ENCODE peak calls at places on chromosomes 1 and 21, in four cellular contexts. R, F, W and O are unnamed samples. For H3K36me3, the result is how much of the 10 kb centered on the place peaks cover.

GRCh38 chr21:42578761-42579415 is 65.2 kb downstream of the SLC37A1 start:
- DNase-seq in R (no peak), F (no peak), W (peak), O (peak)

GRCh38 chr1:147749792-147750191 is 10.6 kb downstream of the GJA5 start:
- DNase-seq in R (no peak), F (no peak), W (no peak), O (no peak)

GRCh38 chr1:44628962-44629756 is 45.1 kb downstream of the TMEM53 start:
- DNase-seq in R (no peak), F (no peak), W (no peak), O (no peak)

GRCh38 chr21:26169061-26169610 is 1.4 kb downstream of the APP start:
- DNase-seq in R (peak), F (peak), W (peak), O (no peak)

GRCh38 chr1:74053407-74053806 is 144.6 kb downstream of the LRRIQ3 start:
- DNase-seq in R (no peak), F (no peak), W (no peak), O (no peak)

GRCh38 chr1:204192589-204193352 is 3.5 kb downstream of the KISS1 start:
- DNase-seq in R (no peak), F (no peak), W (no peak), O (peak)

GRCh38 chr1:117631361-117631760 is 25.5 kb downstream of the TENT5C start:
- DNase-seq in R (no peak), F (no peak), W (no peak), O (peak)

GRCh38 chr21:33478858-33479678 is 706 bp downstream of the TMEM50B start:
- DNase-seq in R (peak), F (no peak), W (peak), O (peak)

GRCh38 chr1:154352581-154353459 is 27.5 kb downstream of the ATP8B2 start:
- DNase-seq in R (peak), F (peak), W (peak), O (peak)

GRCh38 chr1:197171531-197171930 is 25.1 kb upstream of the ASPM start:
- DNase-seq in R (no peak), F (no peak), W (no peak), O (no peak)

GRCh38 chr1:228867093-228867950 is 132.0 kb downstream of the RHOU start:
- DNase-seq in R (peak), F (no peak), W (no peak), O (no peak)

GRCh38 chr1:1307908-1308755 is at the start of the genes ACAP3 and PUSL1:
- DNase-seq in R (peak), F (peak), W (peak), O (peak)

GRCh38 chr1:45785583-45785982 is 17.8 kb upstream of the MAST2 start:
- DNase-seq in R (no peak), F (no peak), W (no peak), O (no peak)

GRCh38 chr21:33030633-33031032 is 4.9 kb downstream of the OLIG2 start:
- DNase-seq in R (no peak), F (no peak), W (no peak), O (no peak)

GRCh38 chr21:37916795-37917142 is 512 bp upstream of the KCNJ6 start:
- DNase-seq in R (no peak), F (no peak), W (no peak), O (peak)

GRCh38 chr21:44849616-44850130 is 23.8 kb downstream of the PTTG1IP start:
- DNase-seq in R (no peak), F (no peak), W (peak), O (no peak)

GRCh38 chr1:156508205-156508954 is 7.8 kb upstream of the MEF2D start:
- DNase-seq in R (peak), F (peak), W (peak), O (peak)
- TF ChIP-seq EP300 in R (peak), F (peak), W (peak), O (no peak)

GRCh38 chr1:33343539-33343938 is 22.6 kb upstream of the A3GALT2 start:
- DNase-seq in R (no peak), F (no peak), W (no peak), O (no peak)
- H3K36me3 ChIP-seq in R (under half), F (under half), W (under half), O (under half)

DNA sequence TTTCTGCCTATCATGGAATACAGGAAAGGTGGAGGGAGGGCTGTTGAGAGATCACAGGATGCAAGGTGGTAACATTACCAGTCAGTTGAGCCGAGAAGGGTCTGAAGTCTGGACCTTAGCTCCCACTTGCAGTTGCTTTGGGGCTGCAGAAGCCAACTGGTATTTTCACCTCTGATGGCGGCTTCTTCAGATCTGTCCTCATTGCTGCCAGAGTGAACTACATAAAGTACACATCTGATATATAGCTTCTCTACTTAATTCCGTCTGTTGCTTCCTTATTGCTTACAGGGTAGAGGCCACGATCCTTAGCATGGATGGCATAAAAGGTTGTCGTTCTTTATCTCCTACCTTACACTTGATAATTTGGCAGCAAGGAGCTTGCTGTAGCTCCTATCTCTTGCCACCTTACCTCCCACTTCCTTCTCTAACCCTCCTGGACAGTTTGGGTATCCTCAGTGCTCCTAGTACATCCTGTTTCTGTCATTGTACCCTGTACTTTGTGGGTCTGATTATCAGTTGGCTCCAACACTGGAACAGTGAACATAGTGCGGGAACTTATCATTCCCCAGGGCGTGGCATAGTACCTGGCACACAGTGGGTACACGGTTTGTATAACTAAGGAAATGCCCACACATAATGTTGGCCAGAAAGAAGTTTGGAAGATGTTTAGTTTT is 30.9 kb upstream of the NBL1 start:
- DNase-seq in R (peak), F (no peak), W (peak), O (no peak)
- TF ChIP-seq POLR2A in R (no peak), F (no peak), W (peak), O (no peak)

GRCh38 chr1:172165403-172165802 is 255.1 kb upstream of the C1orf105 start:
- DNase-seq in R (no peak), F (no peak), W (peak), O (no peak)

GRCh38 chr1:172168597-172168872 is 251.9 kb upstream of the C1orf105 start:
- DNase-seq in R (no peak), F (no peak), W (no peak), O (no peak)

GRCh38 chr1:172163479-172164215 is 256.8 kb upstream of the C1orf105 start:
- DNase-seq in R (no peak), F (no peak), W (no peak), O (no peak)

GRCh38 chr1:172172267-172172880 is 248.1 kb upstream of the C1orf105 start:
- DNase-seq in R (no peak), F (no peak), W (no peak), O (no peak)

DNA sequence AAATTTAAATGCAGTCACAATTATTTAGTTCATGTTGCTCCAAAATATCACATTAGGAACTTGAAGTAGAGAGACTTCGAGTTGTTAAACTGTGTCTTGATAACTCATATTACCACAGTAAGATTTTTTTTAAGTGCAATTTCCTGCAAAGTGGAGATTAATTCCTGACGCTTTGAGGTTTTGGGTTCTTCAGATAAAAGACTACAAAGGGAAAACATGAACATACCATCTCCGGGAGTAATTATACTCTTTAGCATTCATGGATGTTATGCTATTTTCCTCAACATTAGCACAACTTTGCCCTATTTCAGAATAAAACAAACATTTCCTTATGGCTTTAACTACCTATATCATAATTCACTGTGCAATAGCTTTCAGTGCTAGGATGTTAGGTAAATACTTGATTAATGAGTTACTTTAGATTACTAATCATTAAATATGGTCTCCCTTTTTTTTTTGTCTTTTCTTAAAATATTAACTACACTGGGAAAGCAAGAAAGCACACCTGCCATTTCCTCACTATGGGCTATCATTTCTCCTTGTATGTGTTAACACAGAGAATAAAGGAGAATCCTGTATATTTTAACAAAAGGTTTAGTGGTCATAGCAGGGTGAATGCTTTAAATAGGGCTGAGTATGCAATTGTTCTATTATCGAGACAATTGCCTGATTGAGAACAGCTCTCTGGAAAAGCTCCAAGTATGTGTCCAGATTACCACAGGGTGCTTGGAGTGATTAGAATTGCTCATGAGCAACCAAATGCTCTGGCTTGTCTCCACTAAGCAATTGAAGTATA is 252.5 kb upstream of the C1orf105 start:
- DNase-seq in R (no peak), F (no peak), W (no peak), O (no peak)
- TF ChIP-seq EP300 in R (no peak), F (no peak), W (no peak), O (no peak)

GRCh38 chr1:151294748-151295462 is 12.8 kb downstream of the ZNF687 start:
- DNase-seq in R (no peak), F (no peak), W (no peak), O (no peak)
- H3K36me3 ChIP-seq in R (half or more), F (under half), W (under half), O (half or more)

GRCh38 chr1:165629131-165629530 is 1.9 kb upstream of the MGST3 start:
- DNase-seq in R (no peak), F (no peak), W (no peak), O (no peak)

GRCh38 chr1:165628127-165628857 is 2.7 kb upstream of the MGST3 start:
- DNase-seq in R (no peak), F (no peak), W (no peak), O (no peak)

GRCh38 chr1:165624441-165624840 is 6.6 kb upstream of the MGST3 start:
- DNase-seq in R (no peak), F (no peak), W (no peak), O (no peak)

GRCh38 chr1:165619647-165620151 is 11.3 kb upstream of the MGST3 start:
- DNase-seq in R (no peak), F (no peak), W (no peak), O (no peak)

DNA sequence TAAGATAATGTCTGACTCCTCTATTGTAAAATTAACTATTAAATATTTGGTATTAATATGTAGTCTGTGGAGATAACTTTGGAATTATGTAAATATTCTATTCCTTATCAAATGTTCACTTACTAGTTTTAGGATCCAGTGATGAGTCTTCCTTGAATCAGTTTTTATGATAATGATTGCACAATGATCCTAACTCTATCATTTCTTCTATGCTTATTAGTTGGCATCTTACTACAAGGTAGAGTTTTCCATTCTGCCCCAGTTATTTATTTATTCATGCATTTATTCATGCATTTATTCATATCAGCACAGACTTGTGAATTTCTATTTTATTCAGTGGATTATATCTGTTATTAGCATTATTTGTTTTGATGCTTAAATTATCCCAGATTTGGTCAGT is 7.4 kb upstream of the MGST3 start:
- DNase-seq in R (no peak), F (no peak), W (no peak), O (no peak)
- TF ChIP-seq POLR2A in R (no peak), F (no peak), W (no peak), O (no peak)

GRCh38 chr1:25858906-25859789 is at the start of gene AUNIP:
- DNase-seq in R (peak), F (peak), W (peak), O (peak)

GRCh38 chr1:25864434-25864833 is 5.2 kb upstream of the AUNIP start:
- DNase-seq in R (no peak), F (no peak), W (no peak), O (no peak)

GRCh38 chr1:25862785-25863485 is 3.7 kb upstream of the AUNIP start:
- DNase-seq in R (peak), F (no peak), W (no peak), O (peak)

GRCh38 chr1:25863486-25864262 is 4.4 kb upstream of the AUNIP start:
- DNase-seq in R (no peak), F (no peak), W (no peak), O (no peak)

GRCh38 chr1:25861316-25862286 is 2.3 kb upstream of the AUNIP start:
- DNase-seq in R (no peak), F (no peak), W (peak), O (no peak)
- TF ChIP-seq EP300 in R (no peak), F (no peak), W (no peak), O (no peak)

DNA sequence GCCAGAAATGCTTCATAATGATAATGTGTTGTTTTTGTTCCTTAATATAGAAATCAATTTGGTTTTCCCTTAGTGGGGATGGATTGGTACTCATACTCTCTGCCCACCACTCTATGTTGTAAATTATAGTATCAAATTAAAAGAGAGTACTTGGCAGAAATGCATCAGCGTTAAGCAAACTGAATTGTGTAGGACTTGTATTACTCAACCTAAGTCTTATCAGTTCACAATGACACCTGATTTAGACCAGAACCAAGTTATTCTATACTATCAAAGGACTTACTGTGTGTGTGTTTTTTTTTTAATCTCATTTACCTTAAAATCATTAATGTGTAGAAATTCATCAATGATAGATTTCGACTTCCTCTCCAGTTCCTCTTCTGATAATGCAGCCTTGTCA is 62.0 kb upstream of the HP1BP3 start:
- DNase-seq in R (no peak), F (no peak), W (no peak), O (no peak)
- H3K36me3 ChIP-seq in R (half or more), F (under half), W (under half), O (under half)

GRCh38 chr1:178036090-178036489 is 57.8 kb upstream of the RASAL2 start:
- DNase-seq in R (no peak), F (no peak), W (no peak), O (no peak)

GRCh38 chr1:178039826-178040380 is 54.0 kb upstream of the RASAL2 start:
- DNase-seq in R (no peak), F (no peak), W (no peak), O (no peak)

GRCh38 chr1:178034676-178035075 is 59.2 kb upstream of the RASAL2 start:
- DNase-seq in R (no peak), F (no peak), W (no peak), O (no peak)

GRCh38 chr1:178038372-178038771 is 55.5 kb upstream of the RASAL2 start:
- DNase-seq in R (no peak), F (no peak), W (no peak), O (no peak)

GRCh38 chr1:178037510-178038253 is 56.2 kb upstream of the RASAL2 start:
- DNase-seq in R (peak), F (peak), W (peak), O (peak)
- TF ChIP-seq POLR2A in R (no peak), F (no peak), W (peak), O (no peak)